ENCODE peak calls at places on chromosomes 4 and X, in five cellular contexts. One of them, this sample, is unnamed.

GRCh38 chrX:86383681-86384540 is 235.7 kb downstream of the DACH2 start:
- DNase-seq in transverse colon: no peak
- DNase-seq in A549: no peak
- DNase-seq in H1: no peak
- DNase-seq in ovary: no peak
- DNase-seq in this sample: no peak

GRCh38 chr4:78552398-78553396 is 1.1 kb downstream of the ANXA3 start:
- DNase-seq in ovary: no peak
- DNase-seq in transverse colon: no peak
- DNase-seq in H1: no peak
- DNase-seq in A549: peak
- DNase-seq in this sample: no peak

GRCh38 chr4:147076179-147076578 is 130.5 kb upstream of the TTC29 start:
- DNase-seq in transverse colon: no peak
- DNase-seq in A549: no peak
- DNase-seq in H1: no peak
- DNase-seq in ovary: no peak
- DNase-seq in this sample: no peak

GRCh38 chr4:149980941-149981340 is 97.3 kb upstream of the DCLK2 start:
- DNase-seq in H1: peak
- DNase-seq in A549: peak
- DNase-seq in ovary: peak
- DNase-seq in transverse colon: peak
- DNase-seq in this sample: no peak

GRCh38 chr4:178102139-178102538 is 659.9 kb upstream of the AGA start:
- DNase-seq in ovary: no peak
- DNase-seq in H1: no peak
- DNase-seq in transverse colon: no peak
- DNase-seq in A549: no peak
- DNase-seq in this sample: no peak

GRCh38 chrX:123188081-123188480 is 4.0 kb downstream of the GRIA3 start:
- DNase-seq in H1: no peak
- DNase-seq in ovary: no peak
- DNase-seq in A549: no peak
- DNase-seq in transverse colon: no peak
- DNase-seq in this sample: no peak

GRCh38 chrX:68980906-68981616 is 152.2 kb downstream of the EFNB1 start:
- DNase-seq in A549: no peak
- DNase-seq in transverse colon: no peak
- DNase-seq in H1: no peak
- DNase-seq in ovary: no peak
- DNase-seq in this sample: no peak

GRCh38 chr4:1573830-1574459 is 110.2 kb downstream of the FAM53A start:
- DNase-seq in H1: no peak
- DNase-seq in transverse colon: no peak
- DNase-seq in A549: no peak
- DNase-seq in ovary: no peak
- DNase-seq in this sample: no peak

GRCh38 chr4:145878501-145879435 is 59.9 kb downstream of the ZNF827 start:
- DNase-seq in transverse colon: no peak
- DNase-seq in A549: no peak
- DNase-seq in H1: no peak
- DNase-seq in ovary: no peak
- DNase-seq in this sample: no peak

GRCh38 chrX:71537743-71538142 is 4.8 kb downstream of the OGT start:
- DNase-seq in H1: no peak
- DNase-seq in ovary: no peak
- DNase-seq in A549: no peak
- DNase-seq in transverse colon: no peak
- DNase-seq in this sample: no peak

GRCh38 chrX:153728095-153728494 is 3.4 kb downstream of the ABCD1 start:
- DNase-seq in ovary: no peak
- DNase-seq in H1: no peak
- DNase-seq in A549: no peak
- DNase-seq in transverse colon: no peak
- DNase-seq in this sample: no peak

GRCh38 chrX:153725832-153726285 is 1.2 kb downstream of the ABCD1 start:
- DNase-seq in ovary: peak
- DNase-seq in transverse colon: no peak
- DNase-seq in H1: no peak
- DNase-seq in A549: no peak
- DNase-seq in this sample: no peak

GRCh38 chrX:153725039-153725831 is 579 bp downstream of the ABCD1 start:
- DNase-seq in H1: peak
- DNase-seq in ovary: peak
- DNase-seq in A549: no peak
- DNase-seq in transverse colon: no peak
- DNase-seq in this sample: no peak

GRCh38 chrX:153727108-153727931 is 2.7 kb downstream of the ABCD1 start:
- DNase-seq in A549: no peak
- DNase-seq in ovary: peak
- DNase-seq in H1: no peak
- DNase-seq in transverse colon: peak
- DNase-seq in this sample: no peak

GRCh38 chrX:153726286-153727107 is 1.8 kb downstream of the ABCD1 start:
- DNase-seq in A549: no peak
- DNase-seq in ovary: peak
- DNase-seq in transverse colon: peak
- DNase-seq in H1: peak
- DNase-seq in this sample: peak
- TF ChIP-seq POLR2A in A549: no peak
- TF ChIP-seq POLR2A in ovary: no peak
- TF ChIP-seq POLR2A in transverse colon: no peak
- TF ChIP-seq POLR2A in H1: no peak
- TF ChIP-seq POLR2A in this sample: no peak

GRCh38 chr4:24118031-24118430 is 228.2 kb upstream of the PPARGC1A start:
- DNase-seq in transverse colon: no peak
- DNase-seq in H1: no peak
- DNase-seq in ovary: no peak
- DNase-seq in A549: no peak
- DNase-seq in this sample: no peak

GRCh38 chr4:24116107-24116506 is 226.3 kb upstream of the PPARGC1A start:
- DNase-seq in H1: no peak
- DNase-seq in A549: no peak
- DNase-seq in ovary: no peak
- DNase-seq in transverse colon: no peak
- DNase-seq in this sample: no peak

GRCh38 chr4:24112466-24112865 is 222.6 kb upstream of the PPARGC1A start:
- DNase-seq in H1: no peak
- DNase-seq in A549: no peak
- DNase-seq in ovary: no peak
- DNase-seq in transverse colon: no peak
- DNase-seq in this sample: no peak

GRCh38 chr4:24114444-24114843 is 224.6 kb upstream of the PPARGC1A start:
- DNase-seq in transverse colon: no peak
- DNase-seq in H1: no peak
- DNase-seq in A549: no peak
- DNase-seq in ovary: no peak
- DNase-seq in this sample: no peak

GRCh38 chr4:24115101-24115500 is 225.3 kb upstream of the PPARGC1A start:
- DNase-seq in transverse colon: no peak
- DNase-seq in A549: no peak
- DNase-seq in ovary: no peak
- DNase-seq in H1: no peak
- DNase-seq in this sample: no peak
- H3K27ac ChIP-seq in transverse colon: no peak
- H3K27ac ChIP-seq in A549: no peak
- H3K27ac ChIP-seq in ovary: no peak
- H3K27ac ChIP-seq in H1: no peak
- H3K27ac ChIP-seq in this sample: no peak

GRCh38 chr4:75724867-75725724 is 719 bp downstream of the USO1 start:
- DNase-seq in A549: peak
- DNase-seq in transverse colon: peak
- DNase-seq in H1: peak
- DNase-seq in ovary: peak
- DNase-seq in this sample: peak

GRCh38 chr4:75724066-75724866 is at the start of gene USO1:
- DNase-seq in A549: peak
- DNase-seq in ovary: peak
- DNase-seq in H1: peak
- DNase-seq in transverse colon: peak
- DNase-seq in this sample: peak

GRCh38 chr4:75726577-75726976 is 2.2 kb downstream of the USO1 start:
- DNase-seq in A549: no peak
- DNase-seq in transverse colon: no peak
- DNase-seq in H1: peak
- DNase-seq in ovary: no peak
- DNase-seq in this sample: no peak

GRCh38 chr4:75729836-75730235 is 5.5 kb downstream of the USO1 start:
- DNase-seq in A549: no peak
- DNase-seq in H1: no peak
- DNase-seq in ovary: no peak
- DNase-seq in transverse colon: no peak
- DNase-seq in this sample: no peak

GRCh38 chr4:75727073-75727472 is 2.7 kb downstream of the USO1 start:
- DNase-seq in ovary: no peak
- DNase-seq in transverse colon: no peak
- DNase-seq in H1: no peak
- DNase-seq in A549: no peak
- DNase-seq in this sample: no peak
- H3K4me3 ChIP-seq in ovary: no peak
- H3K4me3 ChIP-seq in transverse colon: no peak
- H3K4me3 ChIP-seq in H1: peak
- H3K4me3 ChIP-seq in A549: peak
- H3K4me3 ChIP-seq in this sample: no peak

DNA sequence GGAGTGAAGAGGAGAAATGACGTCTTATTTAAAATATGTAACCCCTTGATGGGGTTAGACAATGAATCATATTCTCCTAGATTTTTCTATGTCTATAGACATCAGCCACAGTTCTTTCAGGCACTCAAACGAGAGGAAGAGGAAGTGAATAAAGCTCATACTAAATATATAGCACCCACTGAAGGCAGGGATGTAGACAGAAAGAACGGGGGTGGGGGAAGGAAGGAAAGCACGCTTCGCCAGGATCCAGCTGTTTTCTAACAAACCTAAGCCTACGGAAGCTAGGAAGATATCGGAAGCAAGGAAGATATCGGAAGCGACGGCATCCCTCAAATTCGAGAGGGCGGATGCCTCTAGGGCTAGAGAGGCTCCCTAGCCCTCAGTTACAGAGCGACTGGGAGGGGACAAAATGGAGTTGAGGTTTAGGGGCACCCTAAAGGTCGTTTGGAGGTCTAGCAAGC is 708 bp downstream of the ACSL4 start:
- DNase-seq in ovary: no peak
- DNase-seq in transverse colon: no peak
- DNase-seq in A549: peak
- DNase-seq in H1: peak
- DNase-seq in this sample: no peak
- TF ChIP-seq POLR2A in ovary: no peak
- TF ChIP-seq POLR2A in transverse colon: peak
- TF ChIP-seq POLR2A in A549: no peak
- TF ChIP-seq POLR2A in H1: no peak
- TF ChIP-seq POLR2A in this sample: peak

GRCh38 chr4:46081674-46082073 is 42.2 kb downstream of the GABRG1 start:
- DNase-seq in H1: no peak
- DNase-seq in ovary: no peak
- DNase-seq in transverse colon: no peak
- DNase-seq in A549: no peak
- DNase-seq in this sample: no peak
- H3K27ac ChIP-seq in H1: no peak
- H3K27ac ChIP-seq in ovary: no peak
- H3K27ac ChIP-seq in transverse colon: no peak
- H3K27ac ChIP-seq in A549: no peak
- H3K27ac ChIP-seq in this sample: no peak

GRCh38 chrX:129980540-129981206 is 1.8 kb upstream of the BCORL1 start:
- DNase-seq in ovary: peak
- DNase-seq in H1: peak
- DNase-seq in A549: no peak
- DNase-seq in transverse colon: peak
- DNase-seq in this sample: no peak
- H3K4me3 ChIP-seq in ovary: peak
- H3K4me3 ChIP-seq in H1: no peak
- H3K4me3 ChIP-seq in A549: no peak
- H3K4me3 ChIP-seq in transverse colon: no peak
- H3K4me3 ChIP-seq in this sample: no peak